ENCODE peak calls at places on chromosomes 6 and 20, in ten cellular contexts. C is GM12865; N is cardiac muscle cell; R is uterus; Z is stomach; Y is mucosa of descending colon; E is naive thymus-derived CD4-positive, alpha-beta T cell; D is psoas muscle; W is lower leg skin; G is sigmoid colon. P is an unnamed sample.

GRCh38 chr6:143396497-143397228 is 53.8 kb downstream of the ADAT2 start:
- DNase-seq in N (no peak), E (no peak), G (no peak), Z (no peak), Y (no peak), R (no peak), D (no peak), C (no peak), W (no peak), P (peak; percentile 41)

GRCh38 chr6:100456178-100456880 is 8.4 kb downstream of the SIM1 start:
- DNase-seq in C (no peak), D (no peak), N (no peak), G (no peak), W (no peak), E (no peak), Y (no peak), Z (no peak), R (no peak), P (no peak)

GRCh38 chr6:170583736-170584180 is 679 bp downstream of the PDCD2 start:
- DNase-seq in D (no peak), Y (no peak), C (no peak), N (no peak), G (no peak), Z (no peak), E (no peak), W (no peak), R (no peak), P (no peak)

GRCh38 chr6:96948631-96949030 is 24.1 kb downstream of the KLHL32 start:
- DNase-seq in R (no peak), C (no peak), E (no peak), Z (no peak), N (no peak), G (no peak), Y (no peak), W (no peak), D (no peak), P (peak; percentile 3)

GRCh38 chr20:11205769-11206362 is 532.1 kb upstream of the JAG1 start:
- DNase-seq in E (no peak), D (no peak), Z (no peak), Y (no peak), W (no peak), N (no peak), R (no peak), G (no peak), C (no peak), P (peak; percentile 38)

GRCh38 chr6:147660334-147661311 is 152.1 kb downstream of the SAMD5 start:
- DNase-seq in Z (no peak), D (no peak), Y (no peak), E (no peak), W (no peak), N (no peak), R (no peak), C (no peak), G (no peak), P (no peak)

GRCh38 chr6:164795091-164795490 is 514.3 kb downstream of the C6orf118 start:
- DNase-seq in Z (no peak), E (no peak), G (no peak), D (no peak), W (no peak), N (no peak), Y (no peak), C (no peak), R (no peak), P (no peak)

GRCh38 chr20:47244451-47244850 is 112.0 kb downstream of the ZMYND8 start:
- DNase-seq in Y (no peak), C (no peak), G (no peak), N (no peak), R (no peak), E (no peak), W (no peak), Z (no peak), D (no peak), P (peak; percentile 60)

GRCh38 chr20:32505723-32506473 is 79.2 kb downstream of the NOL4L start:
- DNase-seq in C (no peak), Z (no peak), R (no peak), D (no peak), W (no peak), Y (peak; percentile 6), G (no peak), E (no peak), N (no peak), P (no peak)

GRCh38 chr6:12324741-12325140 is 34.6 kb downstream of the EDN1 start:
- DNase-seq in W (no peak), E (no peak), Y (no peak), C (no peak), N (no peak), R (no peak), Z (no peak), D (no peak), G (no peak), P (peak; percentile 68)

GRCh38 chr6:48563426-48563825 is 452.4 kb upstream of the PTCHD4 start:
- DNase-seq in E (no peak), Y (no peak), D (no peak), N (no peak), C (no peak), W (no peak), G (no peak), R (no peak), Z (no peak), P (no peak)

GRCh38 chr20:6081236-6081635 is 27.4 kb upstream of the LRRN4 start:
- DNase-seq in R (no peak), N (no peak), Y (no peak), W (no peak), G (no peak), D (no peak), C (no peak), Z (no peak), E (no peak), P (peak; percentile 44)

GRCh38 chr6:32665621-32666140 is 776 bp downstream of the HLA-DQB1 start:
- DNase-seq in E (peak; percentile 12), W (no peak), R (no peak), Y (no peak), N (no peak), D (no peak), Z (no peak), C (no peak), G (no peak), P (no peak)
- H3K4me3 ChIP-seq in E (peak overlapping the region; percentile 63), W (no peak overlapping the region), R (no peak overlapping the region), Y (no peak overlapping the region), N (no peak overlapping the region), D (no peak overlapping the region), Z (no peak overlapping the region), C (peak overlapping the region; percentile 90), G (no peak overlapping the region), P (no peak overlapping the region)

GRCh38 chr6:36249010-36249409 is 20.9 kb upstream of the PNPLA1 start:
- DNase-seq in E (no peak), Y (no peak), D (no peak), Z (no peak), G (no peak), C (no peak), R (no peak), W (no peak), N (no peak), P (peak; percentile 60)
- H3K4me3 ChIP-seq in E (no peak overlapping the region), Y (no peak overlapping the region), D (no peak overlapping the region), Z (no peak overlapping the region), G (no peak overlapping the region), C (no peak overlapping the region), R (no peak overlapping the region), W (no peak overlapping the region), N (no peak overlapping the region), P (no peak overlapping the region)

GRCh38 chr6:33790306-33790855 is 1.5 kb upstream of the LEMD2 start:
- DNase-seq in N (no peak), C (no peak), R (no peak), Z (no peak), Y (peak; percentile 3), G (no peak), W (no peak), D (peak; percentile 12), E (no peak), P (no peak)

GRCh38 chr6:33787954-33788693 is 806 bp downstream of the LEMD2 start:
- DNase-seq in R (peak; percentile 77), Z (peak; percentile 65), W (peak; percentile 73), Y (peak; percentile 86), E (peak; percentile 56), C (peak; percentile 77), G (peak; percentile 95), N (peak; percentile 75), D (peak; percentile 92), P (peak; percentile 71)

GRCh38 chr6:33788694-33789549 is at the start of gene LEMD2:
- DNase-seq in N (peak; percentile 93), Z (peak; percentile 94), R (peak; percentile 96), E (peak; percentile 90), D (peak; percentile 97), Y (peak; percentile 95), W (peak; percentile 90), C (peak; percentile 95), G (peak; percentile 97), P (peak; percentile 93)

GRCh38 chr6:33790910-33791309 is 2.0 kb upstream of the LEMD2 start:
- DNase-seq in G (no peak), Y (peak; percentile 39), D (peak; percentile 34), Z (no peak), R (no peak), E (no peak), N (no peak), C (no peak), W (no peak), P (no peak)

DNA sequence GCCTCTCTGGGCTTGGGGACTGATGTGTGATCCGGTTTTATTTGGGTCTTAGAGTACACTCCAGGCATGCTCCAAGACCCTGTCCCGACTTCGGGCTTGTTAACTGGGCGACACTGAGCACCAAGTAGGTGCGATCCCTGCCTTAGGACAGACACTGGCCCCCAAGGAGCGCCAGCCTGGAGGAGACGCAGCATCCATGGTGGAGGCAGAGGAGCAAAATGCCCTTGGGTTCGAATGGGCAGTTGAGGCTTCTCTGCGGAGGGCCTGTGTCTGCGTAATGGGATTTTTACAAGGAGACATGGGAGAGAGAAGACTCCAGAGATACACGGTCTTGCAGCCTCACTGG is 593 bp upstream of the LEMD2 start:
- DNase-seq in Z (no peak), Y (peak; percentile 55), W (no peak), C (no peak), D (no peak), G (no peak), N (no peak), R (peak; percentile 25), E (no peak), P (no peak)
- H3K4me3 ChIP-seq in Z (peak overlapping the region; percentile 78), Y (no peak overlapping the region), W (no peak overlapping the region), C (peak overlapping the region; percentile 51), D (peak overlapping the region; percentile 92), G (no peak overlapping the region), N (peak overlapping the region; percentile 69), R (no peak overlapping the region), E (no peak overlapping the region), P (peak overlapping the region; percentile 61)

GRCh38 chr6:149567846-149568585 is 1.8 kb downstream of the GINM1 start:
- DNase-seq in Y (no peak), E (no peak), N (no peak), Z (no peak), G (no peak), R (no peak), C (peak; percentile 46), D (no peak), W (no peak), P (no peak)
- H3K4me3 ChIP-seq in Y (no peak overlapping the region), E (no peak overlapping the region), N (no peak overlapping the region), Z (no peak overlapping the region), G (no peak overlapping the region), R (no peak overlapping the region), C (peak overlapping the region; percentile 84), D (no peak overlapping the region), W (no peak overlapping the region), P (no peak overlapping the region)

GRCh38 chr6:159107451-159108260 is 61.5 kb upstream of the FNDC1 start:
- DNase-seq in R (no peak), D (peak; percentile 40), E (peak; percentile 66), Z (peak; percentile 32), C (peak; percentile 73), W (no peak), G (no peak), N (no peak), Y (peak; percentile 77), P (no peak)
- H3K4me3 ChIP-seq in R (no peak overlapping the region), D (no peak overlapping the region), E (peak overlapping the region; percentile 55), Z (peak overlapping the region; percentile 4), C (peak overlapping the region; percentile 48), W (no peak overlapping the region), G (no peak overlapping the region), N (no peak overlapping the region), Y (no peak overlapping the region), P (no peak overlapping the region)

GRCh38 chr6:18387061-18387721 is at the start of gene RNF144B:
- DNase-seq in Z (peak; percentile 92), E (peak; percentile 71), C (peak; percentile 65), W (peak; percentile 85), N (peak; percentile 91), Y (peak; percentile 93), R (peak; percentile 54), G (peak; percentile 85), D (peak; percentile 92), P (peak; percentile 96)
- H3K4me3 ChIP-seq in Z (peak within 1 kb of the TSS; percentile 48), E (peak within 1 kb of the TSS; percentile 70), C (peak within 1 kb of the TSS; percentile 47), W (peak within 1 kb of the TSS; percentile 28), N (peak within 1 kb of the TSS; percentile 31), Y (peak within 1 kb of the TSS; percentile 13), R (peak within 1 kb of the TSS; percentile 30), G (peak within 1 kb of the TSS; percentile 33), D (peak within 1 kb of the TSS; percentile 72), P (peak within 1 kb of the TSS; percentile 88)

P was measured in epithelial cell of esophagus.